ENCODE peak calls at places on chromosome 15, in eight cellular contexts. A, O, B, L, Y, K, P and X are unnamed samples.

GRCh38 chr15:70589221-70589620 is 174.1 kb downstream of the UACA start:
- DNase-seq in K (no peak), A (no peak), P (no peak), B (peak; percentile 27), O (no peak), Y (no peak), L (no peak), X (no peak)

GRCh38 chr15:51620647-51621046 is 1.9 kb downstream of the DMXL2 start:
- DNase-seq in L (no peak), O (peak; percentile 67), A (no peak), P (peak; percentile 13), K (no peak), Y (no peak), B (no peak), X (no peak)

GRCh38 chr15:90482124-90483011 is 47.4 kb upstream of the CRTC3 start:
- DNase-seq in P (peak; percentile 67), O (peak; percentile 68), B (peak; percentile 45), K (peak; percentile 81), L (peak; percentile 32), A (no peak), Y (no peak), X (no peak)

GRCh38 chr15:75153084-75153483 is 48.6 kb upstream of the C15orf39 start:
- DNase-seq in L (no peak), A (no peak), Y (no peak), P (no peak), O (peak; percentile 71), K (peak; percentile 21), B (peak; percentile 30), X (no peak)

GRCh38 chr15:50907866-50908208 is 646 bp upstream of the AP4E1 start:
- DNase-seq in A (no peak), P (peak; percentile 51), Y (no peak), L (no peak), B (no peak), O (peak; percentile 77), K (peak; percentile 50), X (no peak)

GRCh38 chr15:65072027-65072426 is 4.2 kb upstream of the RASL12 start:
- DNase-seq in A (no peak), K (no peak), Y (no peak), P (no peak), L (no peak), B (no peak), O (no peak), X (no peak)

GRCh38 chr15:78004919-78005634 is 72.4 kb downstream of the TBC1D2B start:
- DNase-seq in Y (no peak), L (peak; percentile 83), P (peak; percentile 84), A (peak; percentile 91), B (peak; percentile 14), O (no peak), K (peak; percentile 82), X (no peak)

GRCh38 chr15:92069308-92070244 is 216.1 kb downstream of the SLCO3A1 start:
- DNase-seq in A (peak; percentile 80), O (no peak), L (peak; percentile 27), Y (peak; percentile 38), K (no peak), B (peak; percentile 72), P (peak; percentile 48), X (no peak)